ENCODE peak calls at places on chromosome 21, in six cellular contexts. L is testis, Z is breast epithelium, D is endothelial cell of umbilical vein, M is transverse colon, F is ovary. H is an unnamed sample.

GRCh38 chr21:36431252-36431651 is 46.1 kb downstream of the CHAF1B start:
- DNase-seq in F (no peak), D (peak; percentile 49), M (no peak), Z (no peak), L (no peak), H (no peak)

GRCh38 chr21:42539931-42540343 is 26.3 kb downstream of the SLC37A1 start:
- DNase-seq in D (no peak), M (no peak), F (peak; percentile 29), Z (no peak), L (no peak), H (no peak)

GRCh38 chr21:36507397-36508018 is 27.6 kb upstream of the CLDN14 start:
- DNase-seq in M (no peak), D (no peak), F (no peak), L (no peak), Z (no peak), H (no peak)

GRCh38 chr21:15514073-15514946 is 215.5 kb upstream of the USP25 start:
- DNase-seq in L (no peak), D (no peak), Z (no peak), M (peak; percentile 52), F (no peak), H (no peak)

GRCh38 chr21:46327711-46328110 is 3.8 kb downstream of the PCNT start:
- DNase-seq in Z (no peak), D (no peak), L (no peak), F (no peak), M (no peak), H (no peak)

GRCh38 chr21:42666023-42666747 is 12.8 kb downstream of the PDE9A start:
- DNase-seq in F (no peak), M (peak; percentile 33), Z (no peak), L (peak; percentile 71), D (no peak), H (no peak)

GRCh38 chr21:32599146-32599925 is 12.8 kb downstream of the CFAP298 start:
- DNase-seq in F (no peak), L (no peak), D (no peak), M (no peak), Z (no peak), H (no peak)

GRCh38 chr21:33897739-33898138 is 17.9 kb downstream of the ATP5PO start:
- DNase-seq in F (no peak), D (peak; percentile 57), L (no peak), M (no peak), Z (no peak), H (no peak)

GRCh38 chr21:41359289-41359688 is 2.5 kb upstream of the MX2 start:
- DNase-seq in M (no peak), D (no peak), L (no peak), F (no peak), Z (peak; percentile 5), H (no peak)

GRCh38 chr21:44625756-44626155 is 1.1 kb upstream of the KRTAP10-9 start:
- DNase-seq in L (no peak), Z (no peak), M (no peak), D (no peak), F (no peak), H (no peak)

GRCh38 chr21:44630440-44630839 is 3.5 kb downstream of the KRTAP10-9 start:
- DNase-seq in L (no peak), Z (no peak), M (no peak), D (no peak), F (no peak), H (no peak)

GRCh38 chr21:44626262-44626661 is 631 bp upstream of the KRTAP10-9 start:
- DNase-seq in D (no peak), L (peak; percentile 4), F (no peak), Z (no peak), M (no peak), H (no peak)

GRCh38 chr21:44626673-44627143 is at the start of gene KRTAP10-9:
- DNase-seq in M (no peak), D (no peak), Z (no peak), F (no peak), L (peak; percentile 2), H (no peak)

GRCh38 chr21:44628707-44629391 is 2.0 kb downstream of the KRTAP10-9 start:
- DNase-seq in M (no peak), F (no peak), Z (no peak), L (no peak), D (no peak), H (no peak)
- H3K27me3 ChIP-seq in M (peaks cover 11% of the 10 kb centered on the region), F (no peaks in the 10 kb centered on the region), Z (no peaks in the 10 kb centered on the region), L (no peaks in the 10 kb centered on the region), D (no peaks in the 10 kb centered on the region), H (no peaks in the 10 kb centered on the region)

DNA sequence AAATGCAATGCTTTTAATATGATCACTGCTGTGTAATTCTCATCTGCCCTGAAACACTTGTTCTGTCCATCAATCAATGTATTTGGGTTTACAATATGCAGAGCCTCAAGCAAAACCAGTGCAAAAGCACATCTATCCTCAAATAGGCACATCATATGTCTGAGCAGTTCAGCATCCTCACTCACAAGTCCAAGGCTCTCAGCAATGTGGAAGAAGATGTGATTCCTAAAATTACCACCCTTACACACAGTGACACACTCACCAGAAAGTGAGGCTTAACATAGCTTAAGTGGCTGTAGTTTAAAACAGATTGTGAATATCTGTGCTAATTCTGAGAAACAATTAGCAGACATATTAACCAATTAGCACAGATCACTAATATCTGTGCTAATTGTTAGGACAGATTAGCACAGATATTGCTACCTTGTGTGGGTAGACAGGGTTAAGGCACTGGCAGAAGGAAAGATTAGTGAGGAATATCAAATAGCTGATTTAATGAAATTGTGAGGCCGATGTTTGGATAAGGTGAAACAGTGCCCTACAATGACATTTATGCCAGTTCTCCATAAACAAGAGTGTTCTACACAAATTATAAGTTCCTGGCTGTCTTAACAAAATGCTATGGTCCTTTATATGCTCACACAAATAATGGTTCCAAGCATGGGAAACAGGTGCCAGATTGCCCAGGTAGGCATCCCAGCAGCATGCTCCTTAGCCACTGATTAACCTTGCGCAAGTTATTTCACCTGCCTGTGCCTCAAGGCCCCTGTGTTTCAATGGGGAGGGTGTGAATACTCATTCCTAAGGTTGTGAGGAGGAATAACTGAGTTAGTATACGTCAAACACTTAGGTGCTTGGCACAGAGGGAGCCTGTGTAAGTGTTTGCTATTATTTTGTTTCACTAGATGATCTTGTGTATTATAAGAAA is 41.7 kb downstream of the MRPL39 start:
- DNase-seq in M (no peak), D (no peak), L (no peak), F (no peak), Z (no peak), H (no peak)
- TF ChIP-seq POLR2A in M (no peak), D (no peak), L (no peak), F (no peak), Z (no peak), H (no peak)

GRCh38 chr21:35256468-35256988 is 207.4 kb upstream of the RUNX1 start:
- DNase-seq in D (peak; percentile 98), L (peak; percentile 85), M (peak; percentile 78), F (peak; percentile 86), Z (peak; percentile 76), H (peak; percentile 74)

GRCh38 chr21:35257413-35257812 is 208.3 kb upstream of the RUNX1 start:
- DNase-seq in L (peak; percentile 26), M (peak; percentile 51), F (no peak), D (peak; percentile 97), Z (peak; percentile 43), H (peak; percentile 45)

GRCh38 chr21:35254752-35255138 is 205.6 kb upstream of the RUNX1 start:
- DNase-seq in Z (no peak), L (no peak), F (no peak), D (no peak), M (no peak), H (no peak)

GRCh38 chr21:35258521-35258920 is 209.4 kb upstream of the RUNX1 start:
- DNase-seq in D (no peak), L (no peak), M (no peak), Z (no peak), F (no peak), H (no peak)

DNA sequence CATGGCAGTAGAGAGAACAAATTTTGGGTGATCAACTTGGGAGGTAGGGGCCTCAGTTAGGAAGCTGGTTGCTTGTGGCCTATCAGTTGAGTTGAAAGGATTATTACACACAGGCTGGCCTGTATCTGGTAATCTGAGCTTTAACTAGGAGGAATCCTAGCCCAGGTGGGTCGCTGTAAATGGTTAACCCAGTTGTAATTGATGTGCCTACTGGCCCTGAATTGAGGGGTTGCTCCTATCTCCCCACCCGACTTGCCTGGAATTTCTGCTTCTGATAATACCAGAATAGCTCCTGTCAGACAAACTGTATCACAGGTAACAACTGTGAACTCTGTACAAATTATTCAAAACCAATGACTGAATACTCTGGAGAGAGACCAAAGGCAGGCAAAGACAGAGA is 210.3 kb upstream of the RUNX1 start:
- DNase-seq in D (no peak), M (no peak), Z (no peak), L (no peak), F (no peak), H (no peak)
- H3K27me3 ChIP-seq in D (no peaks in the 10 kb centered on the region), M (no peaks in the 10 kb centered on the region), Z (no peaks in the 10 kb centered on the region), L (no peaks in the 10 kb centered on the region), F (no peaks in the 10 kb centered on the region), H (no peaks in the 10 kb centered on the region)

GRCh38 chr21:27391990-27392389 is 425.1 kb upstream of the ADAMTS5 start:
- DNase-seq in M (no peak), F (no peak), D (no peak), L (no peak), Z (no peak), H (no peak)
- TF ChIP-seq POLR2A in M (no peak), F (no peak), D (no peak), L (no peak), Z (no peak), H (no peak)

GRCh38 chr21:44555200-44555875 is 3.3 kb downstream of the KRTAP10-3 start:
- DNase-seq in D (no peak), M (no peak), L (no peak), Z (no peak), F (no peak), H (no peak)
- H3K27me3 ChIP-seq in D (peaks cover 3% of the 10 kb centered on the region), M (peaks cover 23% of the 10 kb centered on the region), L (no peaks in the 10 kb centered on the region), Z (no peaks in the 10 kb centered on the region), F (no peaks in the 10 kb centered on the region), H (no peaks in the 10 kb centered on the region)